ENCODE peak calls at places on chromosomes 4 and X, in four cellular contexts. One of them, this sample, is unnamed.

GRCh38 chr4:187826725-187827124 is 168.8 kb upstream of the ZFP42 start:
- DNase-seq in K562: no peak
- DNase-seq in SK-N-SH: no peak
- DNase-seq in HepG2: no peak
- DNase-seq in this sample: no peak

GRCh38 chr4:105978684-105979296 is 83.5 kb downstream of the NPNT start:
- DNase-seq in K562: no peak
- DNase-seq in HepG2: no peak
- DNase-seq in SK-N-SH: no peak
- DNase-seq in this sample: no peak

GRCh38 chr4:75834095-75834771 is 68.0 kb downstream of the PPEF2 start:
- DNase-seq in SK-N-SH: no peak
- DNase-seq in HepG2: no peak
- DNase-seq in K562: no peak
- DNase-seq in this sample: no peak

GRCh38 chr4:164442167-164442566 is 311.8 kb upstream of the SMIM31 start:
- DNase-seq in K562: no peak
- DNase-seq in SK-N-SH: no peak
- DNase-seq in HepG2: no peak
- DNase-seq in this sample: no peak

GRCh38 chrX:150975655-150976390 is 7.3 kb upstream of the HMGB3 start:
- DNase-seq in HepG2: no peak
- DNase-seq in K562: no peak
- DNase-seq in SK-N-SH: no peak
- DNase-seq in this sample: no peak

GRCh38 chr4:132707955-132708354 is 441.1 kb upstream of the PCDH10 start:
- DNase-seq in HepG2: no peak
- DNase-seq in SK-N-SH: no peak
- DNase-seq in K562: no peak
- DNase-seq in this sample: no peak

GRCh38 chr4:81409836-81410235 is 61.9 kb downstream of the RASGEF1B start:
- DNase-seq in K562: no peak
- DNase-seq in SK-N-SH: no peak
- DNase-seq in HepG2: no peak
- DNase-seq in this sample: no peak

GRCh38 chrX:27132851-27133250 is 330.3 kb downstream of the PPP4R3C start:
- DNase-seq in SK-N-SH: no peak
- DNase-seq in HepG2: no peak
- DNase-seq in K562: no peak
- DNase-seq in this sample: no peak

GRCh38 chr4:176622251-176622968 is 170.3 kb downstream of the VEGFC start:
- DNase-seq in K562: no peak
- DNase-seq in HepG2: no peak
- DNase-seq in SK-N-SH: no peak
- DNase-seq in this sample: no peak

GRCh38 chr4:78441786-78442185 is 109.8 kb upstream of the ANXA3 start:
- DNase-seq in HepG2: no peak
- DNase-seq in K562: no peak
- DNase-seq in SK-N-SH: no peak
- DNase-seq in this sample: no peak

GRCh38 chr4:1167244-1167949 is 5.0 kb downstream of the SPON2 start:
- DNase-seq in K562: peak
- DNase-seq in HepG2: peak
- DNase-seq in SK-N-SH: peak
- DNase-seq in this sample: peak

GRCh38 chr4:171266666-171267065 is 546.5 kb upstream of the GALNTL6 start:
- DNase-seq in SK-N-SH: no peak
- DNase-seq in K562: no peak
- DNase-seq in HepG2: no peak
- DNase-seq in this sample: no peak

GRCh38 chr4:140252144-140252741 is 98.3 kb upstream of the MAML3 start:
- DNase-seq in K562: no peak
- DNase-seq in HepG2: no peak
- DNase-seq in SK-N-SH: peak
- DNase-seq in this sample: peak

GRCh38 chr4:17667653-17668201 is 53.3 kb downstream of the MED28 start:
- DNase-seq in HepG2: no peak
- DNase-seq in K562: no peak
- DNase-seq in SK-N-SH: no peak
- DNase-seq in this sample: no peak

GRCh38 chrX:102546818-102547493 is 30.4 kb upstream of the TMSB15A start:
- DNase-seq in HepG2: no peak
- DNase-seq in SK-N-SH: peak
- DNase-seq in K562: no peak
- DNase-seq in this sample: no peak

GRCh38 chrX:83510466-83511181 is 2.5 kb downstream of the POU3F4 start:
- DNase-seq in SK-N-SH: peak
- DNase-seq in K562: no peak
- DNase-seq in HepG2: no peak
- DNase-seq in this sample: peak

GRCh38 chr4:17934286-17934685 is 87.3 kb downstream of the LCORL start:
- DNase-seq in HepG2: no peak
- DNase-seq in K562: no peak
- DNase-seq in SK-N-SH: no peak
- DNase-seq in this sample: no peak

GRCh38 chr4:107579099-107579498 is 140.9 kb downstream of the PAPSS1 start:
- DNase-seq in HepG2: peak
- DNase-seq in K562: no peak
- DNase-seq in SK-N-SH: peak
- DNase-seq in this sample: no peak

GRCh38 chrX:41381685-41382084 is 47.7 kb downstream of the DDX3X start:
- DNase-seq in HepG2: peak
- DNase-seq in SK-N-SH: no peak
- DNase-seq in K562: no peak
- DNase-seq in this sample: peak

GRCh38 chrX:154032156-154032555 is 12.5 kb upstream of the IRAK1 start:
- DNase-seq in K562: no peak
- DNase-seq in HepG2: no peak
- DNase-seq in SK-N-SH: no peak
- DNase-seq in this sample: no peak

GRCh38 chrX:8189096-8189830 is 18.2 kb upstream of the VCX2 start:
- DNase-seq in SK-N-SH: no peak
- DNase-seq in K562: no peak
- DNase-seq in HepG2: no peak
- DNase-seq in this sample: no peak

GRCh38 chr4:14294611-14295010 is 667.1 kb upstream of the BOD1L1 start:
- DNase-seq in K562: no peak
- DNase-seq in SK-N-SH: no peak
- DNase-seq in HepG2: no peak
- DNase-seq in this sample: no peak

GRCh38 chr4:186657766-186658165 is 65.9 kb downstream of the FAT1 start:
- DNase-seq in HepG2: peak
- DNase-seq in SK-N-SH: no peak
- DNase-seq in K562: no peak
- DNase-seq in this sample: no peak

GRCh38 chr4:28709821-28710330 is 1849.2 kb downstream of the STIM2 start:
- DNase-seq in HepG2: no peak
- DNase-seq in SK-N-SH: no peak
- DNase-seq in K562: no peak
- DNase-seq in this sample: no peak

GRCh38 chrX:107619836-107620235 is 8.5 kb upstream of the PRPS1 start:
- DNase-seq in K562: no peak
- DNase-seq in HepG2: peak
- DNase-seq in SK-N-SH: no peak
- DNase-seq in this sample: no peak

GRCh38 chr4:833731-834367 is 7.9 kb upstream of the CPLX1 start:
- DNase-seq in HepG2: no peak
- DNase-seq in SK-N-SH: no peak
- DNase-seq in K562: no peak
- DNase-seq in this sample: no peak

GRCh38 chr4:147580396-147580795 is 36.8 kb upstream of the TMEM184C start:
- DNase-seq in K562: no peak
- DNase-seq in SK-N-SH: no peak
- DNase-seq in HepG2: no peak
- DNase-seq in this sample: no peak

GRCh38 chr4:45453258-45453841 is 670.5 kb downstream of the GABRG1 start:
- DNase-seq in K562: no peak
- DNase-seq in HepG2: peak
- DNase-seq in SK-N-SH: peak
- DNase-seq in this sample: no peak

GRCh38 chrX:87049567-87049966 is 468.0 kb upstream of the KLHL4 start:
- DNase-seq in HepG2: no peak
- DNase-seq in SK-N-SH: no peak
- DNase-seq in K562: no peak
- DNase-seq in this sample: no peak

GRCh38 chr4:149574973-149575372 is 240.7 kb downstream of the IQCM start:
- DNase-seq in SK-N-SH: no peak
- DNase-seq in HepG2: no peak
- DNase-seq in K562: no peak
- DNase-seq in this sample: no peak

GRCh38 chr4:29653221-29653620 is 1066.9 kb upstream of the PCDH7 start:
- DNase-seq in SK-N-SH: no peak
- DNase-seq in K562: no peak
- DNase-seq in HepG2: no peak
- DNase-seq in this sample: no peak

GRCh38 chr4:165873298-165874071 is 448 bp downstream of the TLL1 start:
- DNase-seq in HepG2: peak
- DNase-seq in SK-N-SH: peak
- DNase-seq in K562: no peak
- DNase-seq in this sample: peak

DNA sequence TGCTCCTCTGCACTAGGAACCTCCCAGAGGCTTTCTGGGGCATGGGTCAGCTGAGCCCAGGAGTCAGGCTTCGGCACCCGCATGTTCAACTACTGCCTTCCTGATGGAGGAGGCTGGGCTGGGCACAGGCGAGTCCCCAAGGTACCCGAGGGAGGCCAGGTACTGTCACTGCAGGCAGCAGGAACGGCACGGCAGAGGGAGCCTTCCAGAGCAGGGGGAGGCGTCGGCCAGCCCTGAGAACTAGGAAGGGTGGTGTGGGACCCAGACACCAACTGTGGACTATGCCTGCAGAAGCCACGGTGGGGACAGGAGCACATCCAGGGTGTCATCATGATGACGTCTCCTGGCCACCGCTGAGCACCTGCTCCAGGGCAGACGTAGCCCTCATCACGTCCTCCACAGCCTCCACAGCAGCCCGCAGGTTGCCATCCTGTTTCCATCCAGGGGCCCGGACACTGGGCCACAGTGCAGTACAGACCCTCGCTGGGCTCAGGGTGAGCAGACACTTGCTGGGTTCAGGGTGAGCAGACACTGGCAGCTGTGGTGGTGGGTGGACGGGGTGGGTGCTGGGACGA is 40.8 kb downstream of the SORCS2 start:
- DNase-seq in SK-N-SH: no peak
- DNase-seq in K562: no peak
- DNase-seq in HepG2: no peak
- DNase-seq in this sample: no peak
- TF ChIP-seq FOXJ3 in SK-N-SH: no peak
- TF ChIP-seq FOXJ3 in K562: no peak
- TF ChIP-seq FOXJ3 in HepG2: no peak
- TF ChIP-seq FOXJ3 in this sample: no peak

DNA sequence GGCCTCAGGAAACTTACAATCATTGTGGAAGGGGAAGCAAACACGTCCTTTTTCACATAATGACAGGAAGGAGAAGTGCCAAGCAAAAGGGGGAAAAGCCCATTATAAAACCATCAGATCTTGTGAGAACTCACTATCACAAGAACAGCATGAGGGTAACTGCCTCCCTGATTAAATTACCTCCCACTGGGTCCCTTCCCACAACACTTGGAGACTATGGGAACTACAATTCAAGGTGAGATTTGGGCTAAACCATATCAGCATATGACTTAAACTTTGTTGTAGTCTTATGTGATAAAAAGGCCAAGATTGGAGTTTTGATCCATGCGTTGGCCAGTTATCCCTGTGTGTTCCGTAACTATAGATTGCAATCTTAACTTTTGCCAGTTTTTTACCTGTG is 68.3 kb downstream of the C4orf33 start:
- DNase-seq in K562: no peak
- DNase-seq in HepG2: no peak
- DNase-seq in SK-N-SH: no peak
- DNase-seq in this sample: no peak
- TF ChIP-seq FOXJ3 in K562: no peak
- TF ChIP-seq FOXJ3 in HepG2: no peak
- TF ChIP-seq FOXJ3 in SK-N-SH: no peak
- TF ChIP-seq FOXJ3 in this sample: no peak

GRCh38 chrX:117987376-117987775 is 129.2 kb downstream of the KLHL13 start:
- DNase-seq in K562: no peak
- DNase-seq in SK-N-SH: no peak
- DNase-seq in HepG2: no peak
- DNase-seq in this sample: no peak

GRCh38 chrX:117992324-117992723 is 124.3 kb downstream of the KLHL13 start:
- DNase-seq in K562: no peak
- DNase-seq in SK-N-SH: no peak
- DNase-seq in HepG2: no peak
- DNase-seq in this sample: no peak

GRCh38 chrX:117989512-117989911 is 127.1 kb downstream of the KLHL13 start:
- DNase-seq in SK-N-SH: no peak
- DNase-seq in HepG2: no peak
- DNase-seq in K562: no peak
- DNase-seq in this sample: no peak

GRCh38 chrX:117995378-117995777 is 121.2 kb downstream of the KLHL13 start:
- DNase-seq in K562: no peak
- DNase-seq in HepG2: no peak
- DNase-seq in SK-N-SH: no peak
- DNase-seq in this sample: no peak

GRCh38 chrX:117990438-117990837 is 126.2 kb downstream of the KLHL13 start:
- DNase-seq in SK-N-SH: no peak
- DNase-seq in HepG2: no peak
- DNase-seq in K562: no peak
- DNase-seq in this sample: no peak
- TF ChIP-seq FOXJ3 in SK-N-SH: no peak
- TF ChIP-seq FOXJ3 in HepG2: no peak
- TF ChIP-seq FOXJ3 in K562: no peak
- TF ChIP-seq FOXJ3 in this sample: no peak

GRCh38 chr4:103010827-103011226 is 8.7 kb downstream of the SLC9B1 start:
- DNase-seq in K562: no peak
- DNase-seq in SK-N-SH: no peak
- DNase-seq in HepG2: no peak
- DNase-seq in this sample: no peak

GRCh38 chr4:103012085-103012484 is 7.4 kb downstream of the SLC9B1 start:
- DNase-seq in K562: no peak
- DNase-seq in SK-N-SH: no peak
- DNase-seq in HepG2: no peak
- DNase-seq in this sample: no peak

GRCh38 chr4:103011378-103012025 is 8.0 kb downstream of the SLC9B1 start:
- DNase-seq in SK-N-SH: no peak
- DNase-seq in HepG2: no peak
- DNase-seq in K562: peak
- DNase-seq in this sample: no peak

GRCh38 chr4:103012594-103012993 is 6.9 kb downstream of the SLC9B1 start:
- DNase-seq in HepG2: no peak
- DNase-seq in K562: no peak
- DNase-seq in SK-N-SH: no peak
- DNase-seq in this sample: no peak

GRCh38 chr4:103008875-103009729 is 10.4 kb downstream of the SLC9B1 start:
- DNase-seq in K562: peak
- DNase-seq in SK-N-SH: peak
- DNase-seq in HepG2: peak
- DNase-seq in this sample: no peak
- TF ChIP-seq FOXJ3 in K562: no peak
- TF ChIP-seq FOXJ3 in SK-N-SH: no peak
- TF ChIP-seq FOXJ3 in HepG2: no peak
- TF ChIP-seq FOXJ3 in this sample: no peak

GRCh38 chrX:109533005-109533404 is 3.6 kb upstream of the NXT2 start:
- DNase-seq in HepG2: no peak
- DNase-seq in K562: no peak
- DNase-seq in SK-N-SH: no peak
- DNase-seq in this sample: no peak
- TF ChIP-seq FOXJ3 in HepG2: no peak
- TF ChIP-seq FOXJ3 in K562: no peak
- TF ChIP-seq FOXJ3 in SK-N-SH: no peak
- TF ChIP-seq FOXJ3 in this sample: no peak

This sample was measured in WTC11.